ENCODE peak calls at places on chromosomes 7 and 10, in four cellular contexts. C is activated T-helper 1 cell treated with anti-CD3 and anti-CD28 coated beads, Interleukin-2, amount 50 U/mL, for 16 hours; J is mesenchymal stem cell; V is ecto neural progenitor cell. B is an unnamed sample.

GRCh38 chr7:47193003-47193402 is 388.9 kb downstream of the TNS3 start:
- DNase-seq in C (no peak), J (no peak), V (no peak), B (no peak)

GRCh38 chr7:27083646-27084045 is 12.2 kb downstream of the HOXA1 start:
- DNase-seq in C (no peak), J (no peak), V (no peak), B (no peak)

GRCh38 chr7:66211429-66211828 is 6.3 kb downstream of the TPST1 start:
- DNase-seq in C (no peak), J (peak; percentile 73), V (no peak), B (no peak)

GRCh38 chr10:125038637-125039036 is 96.7 kb downstream of the ZRANB1 start:
- DNase-seq in C (no peak), J (no peak), V (no peak), B (peak; percentile 31)

GRCh38 chr10:11003739-11004515 is 13.7 kb upstream of the CELF2 start:
- DNase-seq in C (no peak), J (no peak), V (no peak), B (no peak)

GRCh38 chr7:100029591-100029990 is 14.2 kb downstream of the ZKSCAN1 start:
- DNase-seq in C (no peak), J (no peak), V (no peak), B (peak; percentile 78)

GRCh38 chr7:38310601-38311057 is 37.2 kb upstream of the TARP start:
- DNase-seq in C (no peak), J (peak; percentile 34), V (no peak), B (no peak)

GRCh38 chr10:110535958-110536891 is 31.3 kb upstream of the SMC3 start:
- DNase-seq in C (peak; percentile 50), J (peak; percentile 49), V (no peak), B (peak; percentile 64)

GRCh38 chr7:42575161-42575560 is 336.7 kb downstream of the C7orf25 start:
- DNase-seq in C (no peak), J (no peak), V (no peak), B (no peak)

GRCh38 chr7:25619963-25620799 is 391.9 kb upstream of the NPVF start:
- DNase-seq in C (no peak), J (peak; percentile 44), V (no peak), B (no peak)

GRCh38 chr10:132906106-132906505 is 36.3 kb downstream of the CFAP46 start:
- DNase-seq in C (no peak), J (no peak), V (no peak), B (no peak)

GRCh38 chr7:139886206-139886605 is 57.1 kb downstream of the TBXAS1 start:
- DNase-seq in C (no peak), J (peak; percentile 29), V (no peak), B (peak; percentile 67)

GRCh38 chr10:6518791-6519430 is 61.2 kb downstream of the PRKCQ start:
- DNase-seq in C (no peak), J (no peak), V (no peak), B (no peak)